ENCODE peak calls at places on chromosomes 2 and 18, in six cellular contexts. R is lower lobe of right lung, X is breast epithelium, Q is kidney, Y is tibial artery, E is testis. J is an unnamed sample.

GRCh38 chr2:38505779-38506178 is 96.9 kb downstream of the HNRNPLL start:
- DNase-seq in E (peak; percentile 68), R (no peak), X (no peak), Y (peak; percentile 79), Q (no peak), J (no peak)

GRCh38 chr2:25251032-25251460 is 82.7 kb upstream of the POMC start:
- DNase-seq in R (no peak), X (no peak), Q (no peak), Y (no peak), E (no peak), J (no peak)

GRCh38 chr2:213162515-213163118 is 11.2 kb upstream of the IKZF2 start:
- DNase-seq in Y (no peak), R (no peak), Q (no peak), X (no peak), E (no peak), J (no peak)

GRCh38 chr18:61889541-61889940 is 3.3 kb downstream of the RNF152 start:
- DNase-seq in X (no peak), R (no peak), Y (no peak), E (no peak), Q (no peak), J (no peak)

GRCh38 chr2:43405829-43406228 is 179.4 kb upstream of the ZFP36L2 start:
- DNase-seq in R (no peak), Y (no peak), E (no peak), Q (peak; percentile 63), X (no peak), J (peak; percentile 26)

GRCh38 chr2:82968381-82968780 is 1490.7 kb downstream of the SUCLG1 start:
- DNase-seq in Y (no peak), E (no peak), Q (no peak), X (no peak), R (no peak), J (no peak)

GRCh38 chr2:135409436-135409835 is 121.6 kb downstream of the ZRANB3 start:
- DNase-seq in E (no peak), R (no peak), X (no peak), Y (no peak), Q (no peak), J (no peak)

GRCh38 chr2:185185044-185185443 is 553.6 kb upstream of the FSIP2 start:
- DNase-seq in E (no peak), Q (peak; percentile 54), X (no peak), Y (no peak), R (no peak), J (no peak)

GRCh38 chr2:55565613-55566012 is 46.1 kb downstream of the CFAP36 start:
- DNase-seq in Q (no peak), Y (no peak), E (no peak), R (no peak), X (no peak), J (no peak)

GRCh38 chr2:144211826-144212225 is 308.1 kb downstream of the ZEB2 start:
- DNase-seq in Q (no peak), E (no peak), X (no peak), R (no peak), Y (no peak), J (no peak)

GRCh38 chr2:9422321-9423099 is 818 bp downstream of the ITGB1BP1 start:
- DNase-seq in R (peak; percentile 59), X (no peak), Y (peak; percentile 73), Q (peak; percentile 86), E (peak; percentile 69), J (peak; percentile 46)

GRCh38 chr2:241768251-241768711 is 8.3 kb upstream of the GAL3ST2 start:
- DNase-seq in Y (no peak), R (no peak), X (no peak), E (no peak), Q (no peak), J (no peak)

GRCh38 chr2:28546242-28546641 is 50.4 kb downstream of the PLB1 start:
- DNase-seq in X (no peak), R (no peak), E (no peak), Q (no peak), Y (no peak), J (peak; percentile 45)

GRCh38 chr2:180910831-180911665 is 69.4 kb upstream of the UBE2E3 start:
- DNase-seq in Q (no peak), R (no peak), Y (no peak), E (no peak), X (no peak), J (no peak)

GRCh38 chr2:26778507-26778906 is 7.3 kb upstream of the CENPA start:
- DNase-seq in X (no peak), E (no peak), Y (no peak), R (peak; percentile 19), Q (no peak), J (no peak)

GRCh38 chr2:25341031-25341727 is 546 bp downstream of the DNMT3A start:
- DNase-seq in Q (peak; percentile 82), R (peak; percentile 60), Y (peak; percentile 61), E (no peak), X (no peak), J (no peak)

GRCh38 chr2:74216642-74217041 is 18.2 kb downstream of the MTHFD2 start:
- DNase-seq in R (no peak), Q (no peak), E (no peak), X (no peak), Y (no peak), J (no peak)

GRCh38 chr2:95025406-95026319 is at the start of gene MAL:
- DNase-seq in R (no peak), Q (peak; percentile 84), X (no peak), Y (no peak), E (no peak), J (peak; percentile 47)

GRCh38 chr2:71686781-71687180 is 233.4 kb downstream of the DYSF start:
- DNase-seq in E (no peak), Q (peak; percentile 35), X (peak; percentile 5), R (no peak), Y (peak; percentile 33), J (no peak)

GRCh38 chr2:31523871-31524492 is 56.8 kb downstream of the SRD5A2 start:
- DNase-seq in R (no peak), X (no peak), Y (no peak), E (peak; percentile 79), Q (no peak), J (peak; percentile 65)

GRCh38 chr2:18987592-18988073 is 370.8 kb downstream of the OSR1 start:
- DNase-seq in R (peak; percentile 42), E (peak; percentile 91), Q (peak; percentile 68), Y (peak; percentile 84), X (peak; percentile 55), J (no peak)

GRCh38 chr2:141863964-141864363 is 266.9 kb downstream of the LRP1B start:
- DNase-seq in R (no peak), Y (no peak), X (no peak), E (no peak), Q (no peak), J (no peak)

GRCh38 chr2:126761256-126761980 is 105.5 kb downstream of the GYPC start:
- DNase-seq in R (no peak), Y (no peak), Q (no peak), E (no peak), X (no peak), J (no peak)

GRCh38 chr2:230737791-230738226 is 25.2 kb downstream of the CAB39 start:
- DNase-seq in Q (no peak), R (no peak), Y (no peak), X (no peak), E (no peak), J (no peak)

GRCh38 chr18:52340466-52341378 is 725 bp downstream of the DCC start:
- DNase-seq in E (no peak), Y (no peak), R (no peak), X (no peak), Q (no peak), J (peak; percentile 20)

GRCh38 chr2:57296795-57297517 is 749.6 kb upstream of the VRK2 start:
- DNase-seq in X (no peak), Y (no peak), R (no peak), E (no peak), Q (no peak), J (no peak)

GRCh38 chr18:72867721-72868665 is at the start of gene NETO1:
- DNase-seq in Y (no peak), R (no peak), E (no peak), X (no peak), Q (peak; percentile 67), J (peak; percentile 56)

DNA sequence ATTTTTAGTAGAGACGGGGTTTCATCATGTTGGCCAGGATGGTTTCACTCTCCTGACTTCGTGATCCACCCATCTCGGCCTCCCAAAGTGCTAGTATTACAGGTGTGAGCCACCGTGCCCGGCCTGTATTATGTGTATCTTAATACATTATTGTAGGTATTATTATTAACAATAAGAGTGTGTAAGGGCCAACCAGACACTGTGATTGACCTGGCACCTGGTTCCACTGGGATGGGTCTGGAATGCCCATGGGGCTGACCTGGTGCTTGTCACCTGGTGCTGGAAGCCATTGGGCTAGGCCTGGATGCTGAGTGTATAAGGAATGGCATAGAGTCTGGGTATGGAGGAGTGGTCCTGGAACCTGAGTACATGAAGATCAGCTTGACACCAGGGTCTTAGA is 906.9 kb upstream of the TMEFF2 start:
- DNase-seq in X (no peak), E (no peak), R (peak; percentile 11), Y (no peak), Q (peak; percentile 18), J (no peak)
- TF ChIP-seq CTCF in X (no peak), E (no peak), R (no peak), Y (no peak), Q (no peak), J (no peak)

GRCh38 chr2:212037062-212037461 is 501.5 kb downstream of the ERBB4 start:
- DNase-seq in X (no peak), Q (no peak), Y (no peak), R (no peak), E (no peak), J (no peak)

GRCh38 chr2:212042562-212042961 is 496.0 kb downstream of the ERBB4 start:
- DNase-seq in E (no peak), R (no peak), X (no peak), Q (no peak), Y (no peak), J (no peak)
- H3K27ac ChIP-seq in E (no peak overlapping the region), R (no peak overlapping the region), X (no peak overlapping the region), Q (no peak overlapping the region), Y (no peak overlapping the region), J (no peak overlapping the region)

GRCh38 chr2:168705534-168706470 is 96.6 kb upstream of the NOSTRIN start:
- DNase-seq in Y (no peak), Q (no peak), R (no peak), X (no peak), E (no peak), J (no peak)
- TF ChIP-seq CTCF in Y (peak; percentile 21), Q (peak; percentile 23), R (peak; percentile 23), X (no peak), E (no peak), J (no peak)

DNA sequence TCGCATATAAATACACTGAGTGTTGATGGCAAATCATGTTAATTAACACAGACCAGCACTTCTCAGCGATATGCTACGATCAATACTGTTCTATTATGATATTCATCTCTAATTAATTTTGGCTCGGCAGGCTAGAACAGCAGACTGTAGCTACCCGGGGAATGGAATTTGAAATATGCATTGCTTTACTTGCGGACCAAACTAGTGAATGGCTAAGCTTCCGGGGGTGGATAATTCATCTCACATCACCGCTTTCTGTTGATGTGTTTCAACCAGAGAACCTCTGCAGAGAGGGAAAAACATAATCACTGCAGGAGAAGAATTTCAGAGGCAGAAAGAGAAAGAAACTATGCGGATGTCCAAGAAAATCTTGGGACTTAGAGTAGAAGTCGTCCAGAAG is 491.0 kb downstream of the STK39 start:
- DNase-seq in R (no peak), E (no peak), Q (no peak), Y (no peak), X (no peak), J (no peak)
- H3K27ac ChIP-seq in R (no peak overlapping the region), E (no peak overlapping the region), Q (no peak overlapping the region), Y (no peak overlapping the region), X (no peak overlapping the region), J (no peak overlapping the region)

GRCh38 chr2:86053166-86053565 is 52.5 kb downstream of the POLR1A start:
- DNase-seq in R (no peak), Q (no peak), E (peak; percentile 2), Y (no peak), X (no peak), J (no peak)
- TF ChIP-seq CTCF in R (no peak), Q (no peak), E (no peak), Y (no peak), X (no peak), J (no peak)

GRCh38 chr2:67318966-67319590 is 78.1 kb upstream of the ETAA1 start:
- DNase-seq in Y (no peak), Q (no peak), R (no peak), E (no peak), X (no peak), J (no peak)
- H3K27ac ChIP-seq in Y (no peak overlapping the region), Q (no peak overlapping the region), R (no peak overlapping the region), E (no peak overlapping the region), X (no peak overlapping the region), J (no peak overlapping the region)